ENCODE peak calls at places on chromosomes 12 and 14, in four cellular contexts. One of them, this sample, is unnamed.

GRCh38 chr12:94049718-94050117 is 98.7 kb upstream of the PLXNC1 start:
- DNase-seq in neural progenitor cell: no peak
- DNase-seq in CD4-positive, alpha-beta T cell: no peak
- DNase-seq in mucosa of descending colon: no peak
- DNase-seq in this sample: no peak

GRCh38 chr12:7271904-7272303 is 32.0 kb upstream of the ACSM4 start:
- DNase-seq in neural progenitor cell: no peak
- DNase-seq in CD4-positive, alpha-beta T cell: no peak
- DNase-seq in mucosa of descending colon: no peak
- DNase-seq in this sample: no peak

GRCh38 chr14:80850197-80850814 is 91.2 kb downstream of the CEP128 start:
- DNase-seq in neural progenitor cell: peak
- DNase-seq in CD4-positive, alpha-beta T cell: no peak
- DNase-seq in mucosa of descending colon: no peak
- DNase-seq in this sample: no peak

GRCh38 chr14:90839024-90839888 is 23.0 kb upstream of the TTC7B start:
- DNase-seq in neural progenitor cell: no peak
- DNase-seq in CD4-positive, alpha-beta T cell: no peak
- DNase-seq in mucosa of descending colon: peak
- DNase-seq in this sample: no peak

GRCh38 chr14:104311358-104311757 is 173.0 kb downstream of the KIF26A start:
- DNase-seq in neural progenitor cell: no peak
- DNase-seq in CD4-positive, alpha-beta T cell: no peak
- DNase-seq in mucosa of descending colon: no peak
- DNase-seq in this sample: no peak

GRCh38 chr12:20520572-20520971 is 152.2 kb downstream of the PDE3A start:
- DNase-seq in neural progenitor cell: no peak
- DNase-seq in CD4-positive, alpha-beta T cell: no peak
- DNase-seq in mucosa of descending colon: no peak
- DNase-seq in this sample: no peak

GRCh38 chr12:11023387-11023786 is 967 bp upstream of the TAS2R19 start:
- DNase-seq in neural progenitor cell: no peak
- DNase-seq in CD4-positive, alpha-beta T cell: no peak
- DNase-seq in mucosa of descending colon: no peak
- DNase-seq in this sample: no peak

GRCh38 chr12:54051916-54052744 is 1.5 kb upstream of the HOXC4 start:
- DNase-seq in neural progenitor cell: no peak
- DNase-seq in CD4-positive, alpha-beta T cell: no peak
- DNase-seq in mucosa of descending colon: peak
- DNase-seq in this sample: no peak

GRCh38 chr12:80655751-80656150 is 51.7 kb upstream of the MYF6 start:
- DNase-seq in neural progenitor cell: no peak
- DNase-seq in CD4-positive, alpha-beta T cell: no peak
- DNase-seq in mucosa of descending colon: no peak
- DNase-seq in this sample: no peak

GRCh38 chr14:88612981-88613380 is 50.1 kb downstream of the ZC3H14 start:
- DNase-seq in neural progenitor cell: no peak
- DNase-seq in CD4-positive, alpha-beta T cell: no peak
- DNase-seq in mucosa of descending colon: no peak
- DNase-seq in this sample: no peak

GRCh38 chr14:55536208-55536708 is 43.7 kb upstream of the KTN1 start:
- DNase-seq in neural progenitor cell: no peak
- DNase-seq in CD4-positive, alpha-beta T cell: no peak
- DNase-seq in mucosa of descending colon: no peak
- DNase-seq in this sample: no peak

GRCh38 chr14:88346048-88346639 is 23.1 kb upstream of the KCNK10 start:
- DNase-seq in neural progenitor cell: no peak
- DNase-seq in CD4-positive, alpha-beta T cell: no peak
- DNase-seq in mucosa of descending colon: no peak
- DNase-seq in this sample: no peak

GRCh38 chr14:49820176-49820575 is 32.4 kb downstream of the NEMF start:
- DNase-seq in neural progenitor cell: no peak
- DNase-seq in CD4-positive, alpha-beta T cell: no peak
- DNase-seq in mucosa of descending colon: no peak
- DNase-seq in this sample: no peak

GRCh38 chr12:105233045-105233905 is 2.7 kb downstream of the APPL2 start:
- DNase-seq in neural progenitor cell: no peak
- DNase-seq in CD4-positive, alpha-beta T cell: no peak
- DNase-seq in mucosa of descending colon: no peak
- DNase-seq in this sample: no peak

DNA sequence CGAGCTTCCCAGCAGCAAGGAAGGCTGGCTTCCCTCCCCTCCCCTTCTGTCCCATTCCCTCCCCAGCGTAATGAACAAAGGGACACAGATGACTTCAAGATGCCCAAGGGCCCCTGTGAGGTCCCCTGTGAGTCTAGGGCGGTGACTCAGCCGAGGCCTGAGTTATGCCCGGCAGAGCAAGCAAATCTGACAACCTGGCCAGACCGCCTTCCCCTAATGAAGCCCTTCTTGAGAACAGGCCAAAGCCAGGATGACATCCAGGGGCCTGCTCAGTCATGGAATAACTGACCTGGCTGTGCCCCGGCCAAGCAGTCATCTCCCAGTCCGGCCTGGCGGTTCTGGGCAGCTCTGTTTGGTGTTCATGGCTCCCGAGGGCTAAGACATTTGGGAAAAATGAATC is 89.2 kb downstream of the DICER1 start:
- DNase-seq in neural progenitor cell: no peak
- DNase-seq in CD4-positive, alpha-beta T cell: no peak
- DNase-seq in mucosa of descending colon: no peak
- DNase-seq in this sample: no peak
- TF ChIP-seq CTCF in neural progenitor cell: no peak
- TF ChIP-seq CTCF in CD4-positive, alpha-beta T cell: no peak
- TF ChIP-seq CTCF in mucosa of descending colon: no peak
- TF ChIP-seq CTCF in this sample: no peak

DNA sequence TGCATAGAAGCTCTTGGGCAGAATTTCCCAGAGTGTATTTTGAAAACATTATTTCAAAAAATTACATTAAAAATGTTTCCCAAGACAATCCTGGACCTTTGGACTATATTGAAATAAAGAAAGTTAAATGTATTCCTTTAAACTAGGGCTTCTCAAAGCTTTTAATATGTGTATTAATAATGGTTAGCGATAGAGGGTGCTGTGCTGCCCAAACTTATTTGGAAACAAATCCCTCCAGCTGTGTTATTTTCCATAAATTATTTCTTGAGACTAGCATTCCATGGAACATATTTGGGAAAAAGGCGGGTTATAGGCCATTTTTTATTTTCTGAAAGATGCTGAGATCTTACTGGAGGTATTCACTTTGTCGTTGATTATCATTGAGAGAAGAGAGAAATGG is 397.8 kb upstream of the MIS18BP1 start:
- DNase-seq in neural progenitor cell: no peak
- DNase-seq in CD4-positive, alpha-beta T cell: no peak
- DNase-seq in mucosa of descending colon: no peak
- DNase-seq in this sample: no peak
- TF ChIP-seq CTCF in neural progenitor cell: peak
- TF ChIP-seq CTCF in CD4-positive, alpha-beta T cell: no peak
- TF ChIP-seq CTCF in mucosa of descending colon: no peak
- TF ChIP-seq CTCF in this sample: no peak

GRCh38 chr14:87055007-87055406 is 938.0 kb downstream of the GALC start:
- DNase-seq in neural progenitor cell: peak
- DNase-seq in CD4-positive, alpha-beta T cell: no peak
- DNase-seq in mucosa of descending colon: no peak
- DNase-seq in this sample: no peak

GRCh38 chr14:87045956-87046355 is 947.0 kb downstream of the GALC start:
- DNase-seq in neural progenitor cell: no peak
- DNase-seq in CD4-positive, alpha-beta T cell: no peak
- DNase-seq in mucosa of descending colon: no peak
- DNase-seq in this sample: no peak

GRCh38 chr14:87052646-87053225 is 940.2 kb downstream of the GALC start:
- DNase-seq in neural progenitor cell: no peak
- DNase-seq in CD4-positive, alpha-beta T cell: no peak
- DNase-seq in mucosa of descending colon: no peak
- DNase-seq in this sample: no peak

GRCh38 chr14:87046960-87047359 is 946.0 kb downstream of the GALC start:
- DNase-seq in neural progenitor cell: no peak
- DNase-seq in CD4-positive, alpha-beta T cell: no peak
- DNase-seq in mucosa of descending colon: no peak
- DNase-seq in this sample: no peak

DNA sequence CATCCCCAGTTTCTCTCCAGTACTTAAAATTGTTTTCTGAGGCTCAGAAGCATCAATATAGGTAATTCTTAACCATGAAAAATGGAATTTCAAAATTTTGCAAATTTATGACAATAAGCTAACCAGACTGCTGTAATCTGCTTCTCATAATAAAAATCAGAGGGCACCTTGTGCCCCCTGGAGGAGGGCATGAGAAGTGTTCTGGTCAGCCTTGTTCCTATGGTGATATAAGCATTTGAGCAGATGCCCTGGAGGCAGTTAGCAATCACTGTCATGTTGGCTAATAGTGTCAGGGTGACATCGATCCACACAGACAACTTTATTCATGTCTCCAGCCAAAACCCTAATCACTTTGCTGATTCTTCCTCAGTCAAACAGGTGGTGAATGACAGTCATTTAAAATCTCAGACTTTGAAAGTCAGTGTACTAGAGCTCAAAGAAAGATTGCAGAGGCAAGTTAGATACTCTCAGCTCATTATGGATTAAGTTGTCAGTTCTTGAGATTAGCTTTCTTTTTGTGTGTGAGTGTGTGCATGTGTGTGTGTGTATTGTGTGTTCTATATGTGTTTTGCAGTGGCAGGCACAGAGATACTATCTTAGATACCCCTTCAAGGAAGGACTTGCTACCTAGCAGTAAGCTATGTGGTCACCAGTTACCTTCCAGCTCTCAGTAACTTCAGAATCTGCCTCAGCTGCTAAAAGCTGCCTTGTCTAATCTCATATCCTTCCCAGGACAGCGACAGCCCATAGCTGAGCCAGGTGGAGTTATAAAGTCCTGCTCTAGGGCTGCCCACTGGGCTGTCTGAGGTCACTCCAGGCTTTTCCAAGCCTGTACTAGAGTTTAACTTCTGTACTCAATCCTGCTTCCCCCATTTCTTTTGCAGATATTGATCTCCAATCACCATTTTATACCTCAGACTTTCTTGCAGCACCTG is 942.8 kb downstream of the GALC start:
- DNase-seq in neural progenitor cell: peak
- DNase-seq in CD4-positive, alpha-beta T cell: no peak
- DNase-seq in mucosa of descending colon: no peak
- DNase-seq in this sample: peak
- TF ChIP-seq CTCF in neural progenitor cell: peak
- TF ChIP-seq CTCF in CD4-positive, alpha-beta T cell: no peak
- TF ChIP-seq CTCF in mucosa of descending colon: no peak
- TF ChIP-seq CTCF in this sample: peak

DNA sequence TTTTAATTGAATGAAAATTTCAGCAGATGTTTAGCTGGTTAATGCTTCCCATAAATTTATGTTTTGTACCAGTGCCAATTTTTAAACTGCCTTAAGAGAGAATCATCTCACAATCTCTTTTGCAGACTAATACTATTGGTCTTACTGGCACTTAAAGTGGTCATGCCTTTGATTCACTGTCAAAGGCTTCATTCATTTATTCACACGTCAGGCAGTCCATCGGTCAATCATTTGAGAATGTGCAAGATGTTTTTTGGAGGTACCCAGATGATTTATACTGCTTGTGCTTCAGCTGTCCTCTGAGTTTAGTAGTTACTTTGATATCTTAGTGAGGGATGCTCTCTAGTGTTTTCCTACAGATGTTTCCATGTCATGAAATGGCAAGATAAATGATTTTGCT is 83.4 kb downstream of the NAV3 start:
- DNase-seq in neural progenitor cell: no peak
- DNase-seq in CD4-positive, alpha-beta T cell: no peak
- DNase-seq in mucosa of descending colon: no peak
- DNase-seq in this sample: no peak
- TF ChIP-seq CTCF in neural progenitor cell: no peak
- TF ChIP-seq CTCF in CD4-positive, alpha-beta T cell: no peak
- TF ChIP-seq CTCF in mucosa of descending colon: no peak
- TF ChIP-seq CTCF in this sample: no peak

GRCh38 chr12:96094201-96094600 is 58.8 kb upstream of the LTA4H start:
- DNase-seq in neural progenitor cell: no peak
- DNase-seq in CD4-positive, alpha-beta T cell: no peak
- DNase-seq in mucosa of descending colon: peak
- DNase-seq in this sample: no peak

GRCh38 chr12:96093543-96094196 is 58.3 kb upstream of the LTA4H start:
- DNase-seq in neural progenitor cell: no peak
- DNase-seq in CD4-positive, alpha-beta T cell: no peak
- DNase-seq in mucosa of descending colon: no peak
- DNase-seq in this sample: no peak

GRCh38 chr12:96091833-96092232 is 56.4 kb upstream of the LTA4H start:
- DNase-seq in neural progenitor cell: no peak
- DNase-seq in CD4-positive, alpha-beta T cell: no peak
- DNase-seq in mucosa of descending colon: no peak
- DNase-seq in this sample: no peak
- TF ChIP-seq CTCF in neural progenitor cell: peak
- TF ChIP-seq CTCF in CD4-positive, alpha-beta T cell: no peak
- TF ChIP-seq CTCF in mucosa of descending colon: no peak
- TF ChIP-seq CTCF in this sample: no peak

GRCh38 chr14:69153848-69154208 is 909 bp upstream of the DCAF5 start:
- DNase-seq in neural progenitor cell: peak
- DNase-seq in CD4-positive, alpha-beta T cell: no peak
- DNase-seq in mucosa of descending colon: peak
- DNase-seq in this sample: no peak

GRCh38 chr14:69152181-69152943 is 557 bp downstream of the DCAF5 start:
- DNase-seq in neural progenitor cell: peak
- DNase-seq in CD4-positive, alpha-beta T cell: peak
- DNase-seq in mucosa of descending colon: peak
- DNase-seq in this sample: peak

GRCh38 chr14:69156224-69156623 is 3.3 kb upstream of the DCAF5 start:
- DNase-seq in neural progenitor cell: no peak
- DNase-seq in CD4-positive, alpha-beta T cell: no peak
- DNase-seq in mucosa of descending colon: no peak
- DNase-seq in this sample: no peak

GRCh38 chr14:69152944-69153847 is at the start of gene DCAF5:
- DNase-seq in neural progenitor cell: peak
- DNase-seq in CD4-positive, alpha-beta T cell: peak
- DNase-seq in mucosa of descending colon: peak
- DNase-seq in this sample: peak

DNA sequence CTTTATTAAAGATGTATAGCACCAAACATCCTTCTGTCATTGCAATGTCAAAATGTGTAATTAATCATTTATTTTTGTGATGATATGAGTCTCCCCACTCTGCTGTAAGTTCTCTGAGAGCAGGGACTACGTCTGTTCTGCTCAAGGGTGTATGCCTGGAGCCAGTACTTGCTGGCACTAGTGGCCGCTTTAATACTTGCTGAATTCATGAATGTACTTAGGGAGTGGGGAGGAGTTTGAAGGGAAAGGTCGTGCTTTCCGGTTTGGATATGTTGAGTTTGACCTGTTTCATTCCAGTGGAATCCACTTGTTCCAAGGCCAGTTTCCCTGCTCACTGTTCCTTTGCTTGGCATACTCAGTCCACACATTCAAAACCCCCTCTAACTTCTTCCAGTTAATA is 1.9 kb upstream of the DCAF5 start:
- DNase-seq in neural progenitor cell: peak
- DNase-seq in CD4-positive, alpha-beta T cell: no peak
- DNase-seq in mucosa of descending colon: no peak
- DNase-seq in this sample: no peak
- TF ChIP-seq CTCF in neural progenitor cell: no peak
- TF ChIP-seq CTCF in CD4-positive, alpha-beta T cell: no peak
- TF ChIP-seq CTCF in mucosa of descending colon: no peak
- TF ChIP-seq CTCF in this sample: no peak

This sample was measured in mesothelial cell of epicardium.